ENCODE peak calls at places on chromosome 4, in nine cellular contexts. U is brain microvascular endothelial cell, D is kidney, I is cardiac muscle cell, G is fibroblast of pulmonary artery, K is PC-3, S is prostate gland, V is right atrium auricular region, J is AG09309. R is an unnamed sample.

GRCh38 chr4:5758741-5759140 is 47.7 kb downstream of the EVC start:
- DNase-seq in U (peak; percentile 97), D (no peak), I (no peak), G (peak; percentile 95), K (peak; percentile 93), S (no peak), V (peak; percentile 46), J (peak; percentile 92), R (peak; percentile 38)

GRCh38 chr4:109921384-109921808 is 8.7 kb downstream of the EGF start:
- DNase-seq in U (peak; percentile 88), D (no peak), I (no peak), G (peak; percentile 68), K (peak; percentile 84), S (no peak), V (no peak), J (peak; percentile 93), R (no peak)

GRCh38 chr4:176393306-176394013 is 73.7 kb downstream of the SPCS3 start:
- DNase-seq in U (no peak), D (no peak), I (no peak), G (no peak), K (no peak), S (no peak), V (no peak), J (no peak), R (no peak)

GRCh38 chr4:151267822-151268535 is 9.0 kb upstream of the PRSS48 start:
- DNase-seq in U (no peak), D (no peak), I (no peak), G (no peak), K (peak; percentile 38), S (no peak), V (no peak), J (no peak), R (no peak)

GRCh38 chr4:131764730-131765129 is 1384.4 kb upstream of the PCDH10 start:
- DNase-seq in U (no peak), D (peak; percentile 68), I (no peak), G (no peak), K (no peak), S (no peak), V (no peak), J (no peak), R (no peak)

GRCh38 chr4:86512631-86513030 is 81.5 kb upstream of the PTPN13 start:
- DNase-seq in U (no peak), D (no peak), I (no peak), G (no peak), K (peak; percentile 81), S (no peak), V (no peak), J (no peak), R (no peak)

GRCh38 chr4:181536753-181537434 is 706.3 kb upstream of the TENM3 start:
- DNase-seq in U (no peak), D (no peak), I (no peak), G (no peak), K (no peak), S (no peak), V (no peak), J (no peak), R (no peak)

GRCh38 chr4:187578103-187578502 is 417.5 kb upstream of the ZFP42 start:
- DNase-seq in U (no peak), D (no peak), I (no peak), G (peak; percentile 1), K (no peak), S (no peak), V (no peak), J (no peak), R (no peak)

GRCh38 chr4:109879081-109879480 is 31.2 kb downstream of the LRIT3 start:
- DNase-seq in U (no peak), D (no peak), I (no peak), G (no peak), K (no peak), S (no peak), V (no peak), J (no peak), R (no peak)

GRCh38 chr4:154354883-154355282 is 136.7 kb downstream of the DCHS2 start:
- DNase-seq in U (no peak), D (no peak), I (no peak), G (no peak), K (no peak), S (no peak), V (no peak), J (no peak), R (no peak)

GRCh38 chr4:168732714-168733113 is 235.9 kb downstream of the PALLD start:
- DNase-seq in U (no peak), D (no peak), I (no peak), G (no peak), K (no peak), S (no peak), V (no peak), J (no peak), R (no peak)

GRCh38 chr4:6468376-6468775 is 4.0 kb downstream of the PPP2R2C start:
- DNase-seq in U (no peak), D (no peak), I (no peak), G (no peak), K (no peak), S (no peak), V (peak; percentile 16), J (no peak), R (no peak)

GRCh38 chr4:2256781-2257191 is 5.1 kb downstream of the MXD4 start:
- DNase-seq in U (no peak), D (peak; percentile 95), I (no peak), G (peak; percentile 35), K (no peak), S (peak; percentile 48), V (peak; percentile 68), J (no peak), R (no peak)

GRCh38 chr4:10753326-10753725 is 68.8 kb upstream of the CLNK start:
- DNase-seq in U (no peak), D (no peak), I (no peak), G (peak; percentile 13), K (no peak), S (no peak), V (no peak), J (no peak), R (no peak)

GRCh38 chr4:156606444-156607197 is 365.0 kb downstream of the PDGFC start:
- DNase-seq in U (peak; percentile 74), D (no peak), I (no peak), G (peak; percentile 64), K (no peak), S (no peak), V (no peak), J (no peak), R (no peak)
- TF ChIP-seq CTCF in U (no peak), D (no peak), I (no peak), G (no peak), K (no peak), S (no peak), V (no peak), J (no peak), R (no peak)

GRCh38 chr4:52036875-52037274 is 1.2 kb downstream of the SGCB start:
- DNase-seq in U (no peak), D (no peak), I (no peak), G (no peak), K (no peak), S (no peak), V (no peak), J (no peak), R (no peak)
- H3K4me3 ChIP-seq in U (peak overlapping the region; percentile 75), D (peak overlapping the region; percentile 77), I (peak overlapping the region; percentile 89), G (peak overlapping the region; percentile 83), K (peak overlapping the region; percentile 86), S (no peak overlapping the region), V (peak overlapping the region; percentile 76), J (peak overlapping the region; percentile 80), R (no peak overlapping the region)

GRCh38 chr4:53490965-53491622 is 100.2 kb downstream of the LNX1 start:
- DNase-seq in U (peak; percentile 84), D (no peak), I (peak; percentile 53), G (peak; percentile 97), K (peak; percentile 87), S (no peak), V (peak; percentile 75), J (peak; percentile 94), R (peak; percentile 21)
- TF ChIP-seq CTCF in U (peak; percentile 68), D (peak; percentile 58), I (peak; percentile 76), G (peak; percentile 80), K (peak; percentile 91), S (no peak), V (peak; percentile 76), J (peak; percentile 60), R (peak; percentile 58)

DNA sequence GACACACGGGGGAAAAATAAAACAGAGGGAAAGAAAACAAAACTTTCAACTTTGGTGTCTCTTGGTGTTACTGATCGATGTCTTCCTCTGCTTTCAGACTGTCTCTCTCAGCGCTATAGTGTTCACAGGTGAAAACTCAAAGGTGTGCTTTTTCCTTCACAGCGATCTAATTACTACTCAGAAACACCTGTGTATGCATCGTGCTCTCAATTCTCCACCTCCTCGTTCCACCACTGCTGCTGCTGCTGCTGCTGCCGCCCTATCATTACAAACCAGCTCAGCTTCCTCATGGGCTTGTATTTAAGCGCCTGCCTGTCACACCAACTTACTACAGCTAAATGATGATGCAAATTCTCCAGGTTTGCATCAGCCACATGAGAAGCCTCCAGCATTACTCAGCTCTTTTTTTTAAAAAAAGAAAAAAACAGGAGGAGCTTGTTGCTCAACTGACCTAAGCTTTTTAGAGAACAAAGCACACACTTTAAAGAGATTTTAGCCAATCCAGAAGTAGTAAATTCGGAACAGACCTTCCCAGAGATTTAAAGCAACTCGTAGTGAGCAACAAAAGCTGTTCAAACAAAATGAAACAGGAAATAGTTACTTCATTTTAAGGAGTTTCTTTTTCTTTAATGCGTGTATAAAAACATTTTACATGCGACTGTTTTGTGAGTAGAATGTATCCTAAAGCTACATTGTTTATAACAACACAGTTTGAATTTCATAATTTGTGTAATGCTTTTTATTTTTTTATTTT is at the start of gene SLC7A11:
- DNase-seq in U (peak; percentile 98), D (no peak), I (peak; percentile 81), G (peak; percentile 99), K (peak; percentile 93), S (peak; percentile 72), V (no peak), J (peak; percentile 99), R (peak; percentile 98)
- H3K4me3 ChIP-seq in U (peak within 1 kb of the TSS; percentile 50), D (peak within 1 kb of the TSS; percentile 11), I (peak within 1 kb of the TSS; percentile 23), G (peak within 1 kb of the TSS; percentile 58), K (peak within 1 kb of the TSS; percentile 91), S (peak within 1 kb of the TSS; percentile 15), V (peak within 1 kb of the TSS; percentile 25), J (peak within 1 kb of the TSS; percentile 64), R (peak within 1 kb of the TSS; percentile 70)

GRCh38 chr4:124019749-124020549 is 623.4 kb downstream of the SPRY1 start:
- DNase-seq in U (peak; percentile 18), D (no peak), I (no peak), G (peak; percentile 56), K (no peak), S (no peak), V (no peak), J (no peak), R (no peak)
- TF ChIP-seq CTCF in U (no peak), D (no peak), I (no peak), G (no peak), K (no peak), S (no peak), V (no peak), J (no peak), R (no peak)